ENCODE peak calls at places on chromosomes 13 and 19, in six cellular contexts. E is H1, X is K562, F is GM12878, R is HCT116, M is HepG2. J is an unnamed sample.

GRCh38 chr19:53696951-53697350 is 65.2 kb downstream of the DPRX start:
- DNase-seq in R (no peak), E (no peak), F (no peak), X (no peak), M (no peak), J (peak)

GRCh38 chr19:50461066-50461875 is 15.0 kb upstream of the EMC10 start:
- DNase-seq in R (peak), M (peak), X (peak), F (peak), E (peak), J (peak)

GRCh38 chr13:114032121-114032799 is 58.4 kb upstream of the C13orf46 start:
- DNase-seq in M (peak), E (no peak), X (no peak), R (no peak), F (no peak), J (peak)

GRCh38 chr19:4094761-4095487 is 28.2 kb upstream of the ZBTB7A start:
- DNase-seq in X (no peak), R (no peak), M (no peak), F (no peak), E (no peak), J (no peak)

GRCh38 chr13:90792335-90792734 is 555.2 kb upstream of the MIR17HG start:
- DNase-seq in X (no peak), R (no peak), E (no peak), F (no peak), M (no peak), J (no peak)

GRCh38 chr13:97298816-97299215 is 76.7 kb downstream of the MBNL2 start:
- DNase-seq in X (no peak), M (no peak), E (no peak), R (no peak), F (no peak), J (no peak)

GRCh38 chr19:48346161-48346560 is 17.6 kb downstream of the TMEM143 start:
- DNase-seq in X (no peak), E (no peak), F (no peak), M (no peak), R (no peak), J (no peak)

GRCh38 chr13:26255717-26256277 is 1.9 kb downstream of the CDK8 start:
- DNase-seq in X (peak), F (no peak), R (no peak), M (peak), E (no peak), J (no peak)

GRCh38 chr13:51770681-51771417 is 33.1 kb downstream of the DHRS12 start:
- DNase-seq in F (no peak), E (no peak), R (no peak), M (no peak), X (no peak), J (no peak)

GRCh38 chr13:35930665-35931631 is 200.2 kb downstream of the DCLK1 start:
- DNase-seq in X (no peak), E (no peak), M (no peak), R (no peak), F (peak), J (no peak)

GRCh38 chr19:7533281-7533819 is 2.2 kb upstream of the PNPLA6 start:
- DNase-seq in F (no peak), M (no peak), X (no peak), E (peak), R (no peak), J (no peak)

GRCh38 chr19:6117534-6117933 is 7.2 kb upstream of the RFX2 start:
- DNase-seq in M (no peak), F (no peak), X (no peak), E (no peak), R (no peak), J (no peak)

GRCh38 chr19:30136591-30136990 is 194.6 kb downstream of the URI1 start:
- DNase-seq in X (no peak), M (no peak), F (no peak), R (no peak), E (no peak), J (no peak)

GRCh38 chr19:4035018-4035566 is 27.6 kb downstream of the PIAS4 start:
- DNase-seq in R (no peak), M (no peak), F (no peak), E (no peak), X (no peak), J (no peak)

GRCh38 chr13:40508112-40508511 is 158.3 kb downstream of the FOXO1 start:
- DNase-seq in E (no peak), R (no peak), X (no peak), F (no peak), M (no peak), J (no peak)

GRCh38 chr19:51807111-51807701 is 12.2 kb downstream of the FPR3 start:
- DNase-seq in M (peak), F (no peak), R (no peak), E (peak), X (peak), J (peak)

GRCh38 chr13:50357586-50358118 is 342.4 kb downstream of the KCNRG start:
- DNase-seq in M (no peak), F (no peak), R (no peak), X (peak), E (no peak), J (no peak)

GRCh38 chr19:10603084-10603872 is 16.2 kb upstream of the AP1M2 start:
- DNase-seq in R (no peak), M (no peak), X (peak), F (peak), E (peak), J (no peak)

GRCh38 chr13:20475927-20476691 is 49.5 kb downstream of the CRYL1 start:
- DNase-seq in R (no peak), F (peak), X (no peak), M (no peak), E (no peak), J (no peak)

GRCh38 chr19:3365447-3366103 is 808 bp upstream of the NFIC start:
- DNase-seq in X (no peak), M (no peak), R (peak), F (no peak), E (no peak), J (no peak)

GRCh38 chr13:33204130-33204927 is 81.2 kb downstream of the STARD13 start:
- DNase-seq in X (no peak), F (peak), E (no peak), M (no peak), R (no peak), J (no peak)

GRCh38 chr13:114230117-114230516 is 4.6 kb upstream of the CDC16 start:
- DNase-seq in X (no peak), E (no peak), R (no peak), F (no peak), M (no peak), J (no peak)

GRCh38 chr19:33443638-33444195 is 70.2 kb downstream of the CEBPG start:
- DNase-seq in F (no peak), X (no peak), E (no peak), M (no peak), R (no peak), J (no peak)

GRCh38 chr19:22545751-22546150 is 88.4 kb upstream of the ZNF492 start:
- DNase-seq in E (peak), X (peak), M (peak), F (no peak), R (peak), J (peak)

GRCh38 chr13:78657699-78658629 is 991 bp downstream of the OBI1 start:
- DNase-seq in M (peak), R (no peak), E (no peak), F (no peak), X (peak), J (peak)

DNA sequence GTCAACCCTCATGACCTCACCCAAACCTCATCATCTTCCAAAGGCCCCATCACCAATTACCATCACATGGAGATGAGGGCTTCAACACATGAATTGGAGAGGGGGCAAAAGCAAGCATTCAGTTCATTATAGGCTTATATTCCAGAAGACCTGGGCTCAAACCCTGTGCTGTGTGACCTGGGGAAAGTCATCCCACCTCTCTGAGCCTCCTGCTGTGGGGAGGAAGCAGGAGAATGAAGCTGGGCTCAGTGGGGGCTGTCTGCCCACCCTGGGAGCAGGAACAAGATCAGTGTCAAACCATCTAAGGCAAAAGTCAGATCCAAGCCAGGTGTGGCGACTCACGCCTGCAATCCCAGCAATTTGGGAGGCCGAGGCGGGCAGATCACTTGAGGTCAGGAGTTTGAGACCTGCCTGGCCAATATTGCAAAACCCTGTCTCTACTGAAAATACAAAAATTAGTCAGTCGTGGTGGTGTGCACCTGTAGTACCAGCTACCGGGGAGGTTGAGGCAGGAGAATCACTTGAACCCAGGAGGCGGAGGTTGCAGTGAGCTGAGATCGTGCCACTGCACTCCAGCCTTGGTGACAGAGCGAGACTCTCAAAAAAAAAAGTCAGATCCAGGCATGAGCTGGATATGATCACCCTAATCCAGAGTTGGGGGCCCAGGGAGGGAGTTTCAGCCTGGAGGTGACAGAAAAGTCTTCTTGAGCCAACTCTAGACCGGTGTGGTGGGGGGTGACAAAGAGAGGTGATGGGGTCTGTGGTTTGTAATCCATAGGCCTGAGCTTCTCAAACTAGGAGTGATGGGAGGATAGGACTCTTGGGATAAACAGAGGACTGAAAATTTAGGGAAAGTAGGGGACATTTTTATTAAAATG is 1.6 kb upstream of the TPM4 start:
- DNase-seq in E (peak), X (no peak), R (no peak), M (no peak), F (no peak), J (no peak)
- TF ChIP-seq ZNF274 in E (no peak), X (no peak), R (no peak), M (no peak), F (no peak), J (no peak)

GRCh38 chr13:98825659-98826058 is 73.2 kb upstream of the SLC15A1 start:
- DNase-seq in E (no peak), X (no peak), F (no peak), R (no peak), M (no peak), J (no peak)
- H3K4me3 ChIP-seq in E (no peak), X (no peak), F (no peak), R (no peak), M (no peak), J (no peak)

DNA sequence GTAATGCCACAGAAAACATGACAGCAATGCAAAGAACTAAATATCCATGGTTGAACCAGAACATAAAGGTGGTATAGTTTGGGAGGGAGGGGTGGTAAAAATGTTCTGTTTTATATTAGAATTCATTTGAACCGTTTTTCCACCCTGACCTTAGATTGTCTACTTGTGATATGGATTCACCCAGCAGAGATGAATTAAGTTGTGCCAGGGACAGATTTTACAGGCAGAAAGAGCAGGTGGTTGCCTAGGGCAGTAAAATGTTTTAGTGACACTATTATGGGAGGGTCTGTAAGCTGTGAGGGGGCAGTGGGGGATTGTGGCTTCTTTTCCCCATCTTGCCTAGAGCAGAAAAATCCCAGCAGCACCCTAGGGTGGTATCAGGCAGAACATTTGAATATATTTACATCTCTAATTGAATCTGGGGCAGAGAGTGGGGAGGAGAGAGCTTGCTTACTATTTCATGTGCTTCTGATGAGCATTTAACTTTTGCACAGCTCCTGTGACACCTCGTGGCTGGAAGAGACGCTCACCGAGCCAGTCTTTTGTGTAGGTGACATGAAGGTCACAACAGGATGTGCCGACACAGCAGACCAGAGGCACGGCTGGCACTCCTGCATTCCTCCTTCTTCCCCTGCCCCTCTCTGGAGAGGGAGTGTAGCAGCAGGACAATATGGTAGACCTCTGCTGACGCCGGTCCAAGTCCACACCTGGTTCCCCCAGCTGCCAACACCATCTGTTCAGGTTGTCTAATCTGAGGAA is 452.3 kb downstream of the IRS2 start:
- DNase-seq in F (no peak), X (no peak), R (no peak), M (no peak), E (no peak), J (no peak)
- TF ChIP-seq ZNF274 in F (no peak), X (no peak), R (no peak), M (no peak), E (no peak), J (no peak)

GRCh38 chr19:56637976-56638555 is 4.9 kb upstream of the SMIM17 start:
- DNase-seq in F (no peak), R (no peak), X (peak), E (peak), M (peak), J (peak)

GRCh38 chr19:56639217-56639616 is 3.7 kb upstream of the SMIM17 start:
- DNase-seq in E (no peak), F (no peak), M (no peak), R (no peak), X (no peak), J (peak)

GRCh38 chr19:56642711-56643459 is at the start of gene SMIM17:
- DNase-seq in E (no peak), M (no peak), X (no peak), R (no peak), F (no peak), J (no peak)

GRCh38 chr19:56643460-56643763 is 453 bp downstream of the SMIM17 start:
- DNase-seq in X (no peak), E (no peak), F (no peak), M (no peak), R (no peak), J (no peak)
- H3K4me3 ChIP-seq in X (no peak), E (no peak), F (no peak), M (no peak), R (no peak), J (no peak)

GRCh38 chr19:55687281-55688172 is 12.5 kb downstream of the EPN1 start:
- DNase-seq in E (no peak), X (no peak), M (no peak), F (no peak), R (no peak), J (no peak)

GRCh38 chr19:55689366-55690108 is 14.5 kb downstream of the EPN1 start:
- DNase-seq in F (no peak), E (no peak), X (no peak), R (no peak), M (no peak), J (no peak)

GRCh38 chr19:55690109-55690768 is 15.2 kb downstream of the EPN1 start:
- DNase-seq in X (no peak), F (no peak), M (no peak), E (no peak), R (no peak), J (no peak)

GRCh38 chr19:55686311-55687050 is 11.5 kb downstream of the EPN1 start:
- DNase-seq in F (no peak), E (no peak), X (no peak), R (no peak), M (no peak), J (no peak)

DNA sequence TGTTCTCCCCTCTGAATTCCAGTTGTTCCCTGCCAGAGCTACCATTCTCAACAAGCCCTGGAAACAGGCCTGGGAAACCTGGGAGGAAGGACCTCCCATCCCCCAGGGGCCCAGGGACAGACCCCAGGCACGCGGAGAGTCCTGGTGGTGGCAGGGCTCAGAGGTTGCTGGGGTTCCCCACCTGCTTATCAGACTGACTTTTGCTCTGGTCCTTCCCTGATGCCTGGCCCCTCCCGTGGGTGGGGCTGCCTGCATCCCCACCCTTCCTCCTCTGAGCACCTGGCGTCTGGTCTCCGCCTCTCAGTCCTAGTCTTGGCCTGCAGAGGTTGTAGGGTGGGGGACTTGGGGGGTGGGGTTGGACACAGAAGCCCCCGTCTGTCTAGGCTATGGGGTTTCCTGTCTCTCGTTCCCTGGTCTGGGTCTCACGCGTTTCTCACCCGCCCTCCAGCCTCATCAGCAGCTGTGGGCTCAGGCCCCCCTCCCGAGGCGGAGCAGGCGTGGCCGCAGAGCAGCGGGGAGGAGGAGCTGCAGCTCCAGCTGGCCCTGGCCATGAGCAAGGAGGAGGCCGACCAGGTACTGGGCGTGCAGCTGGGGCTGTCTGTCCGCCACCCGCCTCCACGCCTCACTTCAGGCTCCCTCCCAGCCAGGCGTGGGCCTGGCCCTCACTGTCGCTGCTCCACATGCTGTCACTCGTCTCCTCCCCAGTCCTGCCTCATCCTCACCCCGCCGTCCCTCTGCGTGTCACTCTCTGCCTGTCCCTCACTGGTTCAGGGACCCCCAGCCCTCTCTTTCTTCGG is 13.6 kb downstream of the EPN1 start:
- DNase-seq in X (peak), F (no peak), E (no peak), R (no peak), M (no peak), J (no peak)
- TF ChIP-seq ZNF274 in X (no peak), F (no peak), E (no peak), R (no peak), M (no peak), J (no peak)

GRCh38 chr13:100176781-100177389 is 88.0 kb downstream of the PCCA start:
- DNase-seq in X (no peak), R (no peak), E (no peak), F (no peak), M (no peak), J (no peak)

GRCh38 chr13:100173203-100173602 is 84.3 kb downstream of the PCCA start:
- DNase-seq in F (no peak), E (no peak), M (no peak), R (no peak), X (no peak), J (no peak)

GRCh38 chr13:100175078-100175802 is 86.3 kb downstream of the PCCA start:
- DNase-seq in X (no peak), M (no peak), E (no peak), F (no peak), R (no peak), J (no peak)

GRCh38 chr13:100175803-100176182 is 86.9 kb downstream of the PCCA start:
- DNase-seq in X (no peak), R (no peak), M (no peak), F (no peak), E (no peak), J (no peak)
- H3K4me3 ChIP-seq in X (no peak), R (no peak), M (no peak), F (no peak), E (no peak), J (no peak)

DNA sequence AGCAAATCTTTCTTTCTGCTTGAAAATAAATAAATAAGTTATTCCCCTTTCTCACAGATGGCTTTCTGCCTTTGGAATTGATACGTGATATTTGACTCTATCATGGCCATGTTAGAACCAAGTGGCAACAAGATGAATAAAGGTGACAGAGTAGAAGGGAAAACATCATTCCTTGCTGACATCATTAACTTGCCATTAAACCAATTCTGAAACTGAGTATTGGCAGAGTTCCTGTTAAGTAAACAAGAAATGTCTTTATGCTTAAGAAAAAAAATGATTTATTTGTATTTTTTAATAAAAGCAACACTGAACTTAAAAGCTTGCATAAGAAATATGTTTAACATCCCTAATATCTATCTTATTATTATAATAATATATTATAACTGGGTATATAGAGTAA is 828.1 kb downstream of the PCDH9 start:
- DNase-seq in R (no peak), X (no peak), E (no peak), M (no peak), F (no peak), J (no peak)
- TF ChIP-seq ZNF274 in R (no peak), X (no peak), E (no peak), M (no peak), F (no peak), J (no peak)

GRCh38 chr19:17405250-17406038 is at the start of gene BST2:
- DNase-seq in M (peak), F (peak), E (no peak), R (no peak), X (peak), J (no peak)

GRCh38 chr19:17404621-17405249 is 695 bp downstream of the BST2 start:
- DNase-seq in E (no peak), R (no peak), X (no peak), M (no peak), F (no peak), J (no peak)

GRCh38 chr19:17406039-17406886 is 833 bp upstream of the BST2 start:
- DNase-seq in F (no peak), E (no peak), X (no peak), M (no peak), R (no peak), J (no peak)

GRCh38 chr19:17402982-17403855 is 2.2 kb downstream of the BST2 start:
- DNase-seq in M (no peak), R (no peak), F (no peak), E (peak), X (peak), J (peak)

GRCh38 chr19:17404015-17404414 is 1.4 kb downstream of the BST2 start:
- DNase-seq in F (no peak), X (peak), R (no peak), M (no peak), E (no peak), J (no peak)
- H3K4me3 ChIP-seq in F (peak), X (peak), R (no peak), M (peak), E (peak), J (peak)